ENCODE peak calls at places on chromosome 1, in four cellular contexts. F, E, V and P are unnamed samples.

GRCh38 chr1:3598051-3598471 is 13.2 kb downstream of the MEGF6 start:
- DNase-seq in F (no peak), E (no peak), V (no peak), P (no peak)

GRCh38 chr1:72000809-72001208 is 281.5 kb downstream of the NEGR1 start:
- DNase-seq in F (no peak), E (peak; percentile 1), V (no peak), P (no peak)

GRCh38 chr1:56931686-56932085 is 34.1 kb downstream of the C8B start:
- DNase-seq in F (no peak), E (no peak), V (no peak), P (no peak)

GRCh38 chr1:8152731-8153702 is 126.9 kb upstream of the ERRFI1 start:
- DNase-seq in F (no peak), E (no peak), V (no peak), P (no peak)

GRCh38 chr1:57307382-57307781 is 116.5 kb downstream of the DAB1 start:
- DNase-seq in F (peak; percentile 6), E (no peak), V (peak; percentile 68), P (peak; percentile 13)

GRCh38 chr1:223712856-223713494 is 636 bp downstream of the CAPN2 start:
- DNase-seq in F (no peak), E (no peak), V (peak; percentile 71), P (peak; percentile 50)

GRCh38 chr1:31010081-31010989 is 55.2 kb downstream of the PUM1 start:
- DNase-seq in F (no peak), E (no peak), V (no peak), P (peak; percentile 4)

GRCh38 chr1:21716169-21716568 is 47.0 kb upstream of the RAP1GAP start:
- DNase-seq in F (no peak), E (no peak), V (no peak), P (no peak)

GRCh38 chr1:193222079-193222615 is 35.7 kb upstream of the B3GALT2 start:
- DNase-seq in F (no peak), E (no peak), V (no peak), P (no peak)

GRCh38 chr1:175713386-175713785 is 30.0 kb downstream of the TNR start:
- DNase-seq in F (no peak), E (no peak), V (no peak), P (no peak)

GRCh38 chr1:203055166-203055799 is 29.0 kb downstream of the PPFIA4 start:
- DNase-seq in F (no peak), E (no peak), V (peak; percentile 63), P (no peak)

GRCh38 chr1:221718391-221719277 is 23.3 kb downstream of the DUSP10 start:
- DNase-seq in F (no peak), E (no peak), V (no peak), P (no peak)

GRCh38 chr1:179509384-179509783 is 66.4 kb downstream of the NPHS2 start:
- DNase-seq in F (no peak), E (no peak), V (no peak), P (no peak)

GRCh38 chr1:99659755-99660210 is 13.9 kb downstream of the PALMD start:
- DNase-seq in F (no peak), E (no peak), V (no peak), P (no peak)

GRCh38 chr1:156096640-156097391 is 14.6 kb upstream of the MEX3A start:
- DNase-seq in F (peak; percentile 80), E (no peak), V (peak; percentile 86), P (peak; percentile 88)

GRCh38 chr1:198845851-198846250 is 207.0 kb downstream of the PTPRC start:
- DNase-seq in F (no peak), E (no peak), V (no peak), P (no peak)

GRCh38 chr1:26155370-26156284 is 3.3 kb upstream of the FAM110D start:
- DNase-seq in F (no peak), E (no peak), V (no peak), P (no peak)

GRCh38 chr1:213066363-213066762 is 15.3 kb downstream of the RPS6KC1 start:
- DNase-seq in F (no peak), E (no peak), V (no peak), P (no peak)

GRCh38 chr1:214446772-214447556 is 104.4 kb downstream of the PTPN14 start:
- DNase-seq in F (no peak), E (peak; percentile 82), V (no peak), P (no peak)

GRCh38 chr1:6359568-6360496 is 33.7 kb downstream of the ACOT7 start:
- DNase-seq in F (peak; percentile 71), E (no peak), V (peak; percentile 66), P (peak; percentile 69)

GRCh38 chr1:245858683-245859509 is 648.2 kb downstream of the SMYD3 start:
- DNase-seq in F (no peak), E (no peak), V (no peak), P (no peak)

GRCh38 chr1:163071381-163072255 is 2.5 kb downstream of the RGS4 start:
- DNase-seq in F (peak; percentile 8), E (peak; percentile 3), V (peak; percentile 58), P (peak; percentile 6)

DNA sequence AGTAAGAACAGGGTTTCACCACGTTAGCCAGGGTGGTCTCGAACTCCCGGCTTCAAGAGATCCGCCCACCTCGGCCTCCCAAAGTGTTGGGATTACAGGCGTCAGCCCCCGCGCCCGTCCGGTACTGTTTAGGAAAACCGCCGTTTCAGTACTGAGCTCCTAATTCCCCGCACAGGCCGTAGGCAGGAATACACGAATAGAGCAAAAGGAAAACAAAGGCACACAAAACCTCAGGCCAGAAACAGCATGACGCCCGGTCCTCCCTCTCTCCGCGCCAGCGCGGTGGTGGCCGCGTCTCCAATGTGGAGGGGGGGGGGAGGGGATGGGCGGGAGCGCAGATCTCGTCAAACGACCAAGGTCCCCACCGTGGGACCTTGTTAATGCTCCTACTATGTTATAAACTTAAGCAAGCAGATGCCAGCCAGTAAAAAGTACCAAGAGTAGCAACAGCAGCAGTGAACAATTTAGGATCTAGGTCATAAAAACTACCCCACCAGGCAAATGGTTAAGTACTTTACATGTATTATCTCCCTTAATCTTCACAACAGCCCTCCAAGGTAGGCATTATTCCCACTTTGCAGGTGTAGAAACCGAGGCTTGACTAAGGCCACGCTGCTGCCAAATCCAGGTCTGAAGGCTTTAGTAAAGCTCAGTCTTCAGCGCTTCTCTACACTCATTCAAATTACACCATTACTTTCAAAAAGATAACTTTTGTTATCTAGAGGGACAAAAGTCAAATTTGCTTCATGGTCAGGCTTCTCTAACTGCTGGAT is 722 bp upstream of the ADAR start:
- DNase-seq in F (no peak), E (no peak), V (peak; percentile 55), P (no peak)
- TF ChIP-seq POLR2AphosphoS5 in F (peak; percentile 31), E (peak; percentile 68), V (no peak), P (no peak)

DNA sequence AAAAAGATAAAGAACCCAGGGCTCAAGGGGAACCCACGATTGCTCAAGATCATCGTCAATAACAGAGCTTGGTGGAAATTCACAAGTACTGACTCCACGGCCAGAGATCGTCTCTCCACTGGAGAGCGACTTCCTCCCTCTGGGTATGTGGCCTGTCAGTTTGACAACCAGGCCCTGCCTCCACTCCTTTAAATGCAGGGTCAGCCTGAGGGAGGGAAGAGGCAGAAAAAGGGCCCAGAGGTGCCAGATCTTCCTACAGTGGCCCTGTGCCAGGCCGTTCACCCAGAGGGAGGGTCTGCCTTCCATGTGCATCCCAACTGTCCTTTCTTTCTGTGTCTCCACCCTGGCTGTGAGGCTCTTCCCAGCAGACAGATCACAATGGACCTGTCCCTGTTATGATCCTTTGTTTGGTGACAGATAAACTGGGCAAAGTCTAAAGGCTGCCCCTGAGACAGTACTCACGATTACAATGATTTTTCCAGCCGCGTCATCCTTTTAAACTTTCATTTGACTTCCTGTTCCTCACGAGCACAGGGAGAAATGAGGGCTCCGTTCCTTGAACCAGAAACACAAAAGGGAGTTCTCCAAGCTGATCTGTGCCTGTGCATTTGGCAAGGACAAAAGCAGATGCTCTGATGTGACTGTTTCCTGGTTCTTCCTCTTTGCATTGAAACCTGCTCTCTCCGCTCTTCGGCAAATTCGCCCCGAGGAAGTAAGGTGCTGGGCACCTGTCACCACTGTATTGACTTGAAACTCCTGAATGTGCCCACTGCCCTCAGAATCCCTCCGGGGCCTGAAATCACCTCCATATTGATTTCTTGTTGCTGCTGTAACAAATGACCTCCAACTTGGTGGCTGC is 126.8 kb downstream of the PGBD5 start:
- DNase-seq in F (no peak), E (no peak), V (no peak), P (no peak)
- TF ChIP-seq TAF1 in F (no peak), E (no peak), V (no peak), P (no peak)

GRCh38 chr1:41006942-41007865 is 14.3 kb downstream of the SLFNL1 start:
- DNase-seq in F (no peak), E (no peak), V (no peak), P (no peak)
- TF ChIP-seq POLR2A in F (no peak), E (no peak), V (no peak), P (no peak)

DNA sequence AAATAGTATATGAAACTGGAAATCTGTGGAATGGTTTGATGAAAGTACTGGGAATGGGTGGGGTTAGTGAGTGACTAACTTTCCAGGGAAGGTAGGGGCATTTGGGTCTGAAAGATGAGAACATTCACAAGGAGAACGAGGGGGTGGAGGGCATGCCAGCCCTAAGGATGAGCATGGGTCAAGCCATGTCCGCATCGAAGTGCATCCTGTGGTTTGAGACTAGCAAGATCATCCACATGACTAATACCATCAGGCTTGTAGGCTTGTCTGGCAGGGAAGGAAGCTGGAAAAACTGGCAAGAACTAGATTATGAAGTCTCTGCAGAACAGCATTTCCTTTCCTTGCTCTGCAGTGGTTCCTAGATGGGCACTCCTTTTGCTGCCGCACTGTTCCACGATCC is 70.4 kb upstream of the UBE2U start:
- DNase-seq in F (no peak), E (no peak), V (no peak), P (no peak)
- TF ChIP-seq POLR2AphosphoS5 in F (no peak), E (no peak), V (no peak), P (no peak)

GRCh38 chr1:177383715-177384114 is 213.0 kb downstream of the BRINP2 start:
- DNase-seq in F (no peak), E (no peak), V (no peak), P (no peak)
- TF ChIP-seq TAF1 in F (no peak), E (no peak), V (no peak), P (no peak)

GRCh38 chr1:153633747-153634665 is at the start of gene CHTOP:
- DNase-seq in F (peak; percentile 94), E (peak; percentile 98), V (peak; percentile 96), P (peak; percentile 97)
- TF ChIP-seq POLR2A in F (peak; percentile 97), E (peak; percentile 82), V (peak; percentile 98), P (peak; percentile 99)

DNA sequence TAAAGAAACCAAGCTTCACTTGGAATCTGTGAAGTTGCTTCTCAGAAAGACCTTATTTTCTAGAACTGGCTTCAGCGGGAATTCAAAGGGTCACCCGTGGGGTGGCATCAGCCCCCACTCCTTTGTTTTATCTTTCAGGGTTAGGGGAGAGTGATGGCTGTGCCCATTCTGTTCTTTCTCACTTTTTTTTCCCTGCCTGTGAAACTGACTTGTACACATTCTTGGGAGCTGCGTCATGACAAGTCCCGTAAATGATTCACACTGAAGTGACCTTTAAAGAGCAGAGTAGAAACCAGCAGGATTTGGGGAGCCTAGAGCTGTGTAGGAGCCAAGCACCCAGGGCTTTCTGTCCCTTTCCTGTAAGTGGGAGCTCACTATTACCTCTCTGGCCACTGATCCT is 43.8 kb downstream of the SLC44A3 start:
- DNase-seq in F (no peak), E (no peak), V (no peak), P (no peak)
- TF ChIP-seq POLR2AphosphoS5 in F (no peak), E (no peak), V (no peak), P (no peak)